ENCODE peak calls at places on chromosomes 7 and 10, in five cellular contexts. One of them, this sample, is unnamed.

GRCh38 chr7:129553861-129554530 is 51.7 kb downstream of the SMKR1 start:
- DNase-seq in brain microvascular endothelial cell: peak; percentile 12
- DNase-seq in mesenchymal stem cell: no peak
- DNase-seq in small intestine: no peak
- DNase-seq in heart right ventricle: no peak
- DNase-seq in this sample: peak; percentile 6

GRCh38 chr10:96612052-96612830 is 25.4 kb upstream of the TM9SF3 start:
- DNase-seq in small intestine: peak; percentile 94
- DNase-seq in mesenchymal stem cell: no peak
- DNase-seq in heart right ventricle: no peak
- DNase-seq in brain microvascular endothelial cell: no peak
- DNase-seq in this sample: no peak

GRCh38 chr10:96548589-96548988 is 34.9 kb upstream of the TLL2 start:
- DNase-seq in heart right ventricle: peak; percentile 48
- DNase-seq in mesenchymal stem cell: no peak
- DNase-seq in small intestine: no peak
- DNase-seq in brain microvascular endothelial cell: no peak
- DNase-seq in this sample: no peak

GRCh38 chr7:100801833-100802568 is 25.3 kb downstream of the EPHB4 start:
- DNase-seq in mesenchymal stem cell: peak; percentile 81
- DNase-seq in heart right ventricle: no peak
- DNase-seq in small intestine: peak; percentile 78
- DNase-seq in brain microvascular endothelial cell: peak; percentile 26
- DNase-seq in this sample: no peak

GRCh38 chr7:155741805-155742204 is 70.5 kb downstream of the SHH start:
- DNase-seq in brain microvascular endothelial cell: no peak
- DNase-seq in small intestine: no peak
- DNase-seq in mesenchymal stem cell: no peak
- DNase-seq in heart right ventricle: no peak
- DNase-seq in this sample: no peak

GRCh38 chr7:129741743-129742213 is 130.3 kb downstream of the NRF1 start:
- DNase-seq in mesenchymal stem cell: no peak
- DNase-seq in brain microvascular endothelial cell: no peak
- DNase-seq in small intestine: no peak
- DNase-seq in heart right ventricle: no peak
- DNase-seq in this sample: no peak

GRCh38 chr7:30231271-30231670 is 53.1 kb upstream of the ZNRF2 start:
- DNase-seq in heart right ventricle: no peak
- DNase-seq in small intestine: no peak
- DNase-seq in brain microvascular endothelial cell: no peak
- DNase-seq in mesenchymal stem cell: no peak
- DNase-seq in this sample: no peak

GRCh38 chr7:151503902-151504714 is 15.6 kb downstream of the RHEB start:
- DNase-seq in brain microvascular endothelial cell: peak; percentile 61
- DNase-seq in heart right ventricle: no peak
- DNase-seq in mesenchymal stem cell: peak; percentile 96
- DNase-seq in small intestine: no peak
- DNase-seq in this sample: no peak

GRCh38 chr7:134599371-134599770 is 47.3 kb upstream of the BPGM start:
- DNase-seq in heart right ventricle: peak; percentile 17
- DNase-seq in brain microvascular endothelial cell: peak; percentile 12
- DNase-seq in mesenchymal stem cell: no peak
- DNase-seq in small intestine: no peak
- DNase-seq in this sample: no peak

GRCh38 chr7:2417981-2418481 is 14.6 kb downstream of the CHST12 start:
- DNase-seq in heart right ventricle: no peak
- DNase-seq in mesenchymal stem cell: no peak
- DNase-seq in small intestine: no peak
- DNase-seq in brain microvascular endothelial cell: peak; percentile 6
- DNase-seq in this sample: no peak

GRCh38 chr7:50649259-50649885 is 84.2 kb upstream of the DDC start:
- DNase-seq in heart right ventricle: no peak
- DNase-seq in small intestine: no peak
- DNase-seq in mesenchymal stem cell: no peak
- DNase-seq in brain microvascular endothelial cell: no peak
- DNase-seq in this sample: no peak

GRCh38 chr7:101804642-101805401 is 12.6 kb upstream of the CUX1 start:
- DNase-seq in mesenchymal stem cell: no peak
- DNase-seq in small intestine: peak; percentile 55
- DNase-seq in brain microvascular endothelial cell: no peak
- DNase-seq in heart right ventricle: no peak
- DNase-seq in this sample: no peak

GRCh38 chr7:97145068-97145467 is 27.6 kb downstream of the SDHAF3 start:
- DNase-seq in heart right ventricle: no peak
- DNase-seq in mesenchymal stem cell: peak; percentile 56
- DNase-seq in small intestine: peak; percentile 42
- DNase-seq in brain microvascular endothelial cell: no peak
- DNase-seq in this sample: peak; percentile 18

GRCh38 chr7:106070567-106071254 is 41.4 kb downstream of the SYPL1 start:
- DNase-seq in small intestine: no peak
- DNase-seq in brain microvascular endothelial cell: no peak
- DNase-seq in heart right ventricle: no peak
- DNase-seq in mesenchymal stem cell: no peak
- DNase-seq in this sample: no peak

GRCh38 chr7:127819975-127820778 is 168.2 kb downstream of the SND1 start:
- DNase-seq in mesenchymal stem cell: peak; percentile 79
- DNase-seq in brain microvascular endothelial cell: peak; percentile 38
- DNase-seq in heart right ventricle: no peak
- DNase-seq in small intestine: peak; percentile 61
- DNase-seq in this sample: no peak

GRCh38 chr7:45455662-45456061 is 118.5 kb upstream of the ADCY1 start:
- DNase-seq in mesenchymal stem cell: no peak
- DNase-seq in brain microvascular endothelial cell: no peak
- DNase-seq in heart right ventricle: no peak
- DNase-seq in small intestine: no peak
- DNase-seq in this sample: no peak

GRCh38 chr7:27172823-27173411 is 1.2 kb downstream of the HOXA10 start:
- DNase-seq in mesenchymal stem cell: peak; percentile 60
- DNase-seq in small intestine: no peak
- DNase-seq in brain microvascular endothelial cell: no peak
- DNase-seq in heart right ventricle: no peak
- DNase-seq in this sample: no peak

GRCh38 chr10:25363638-25364037 is 188.8 kb downstream of the GPR158 start:
- DNase-seq in mesenchymal stem cell: no peak
- DNase-seq in heart right ventricle: no peak
- DNase-seq in brain microvascular endothelial cell: no peak
- DNase-seq in small intestine: no peak
- DNase-seq in this sample: no peak

GRCh38 chr10:34017281-34017680 is 682.8 kb upstream of the NRP1 start:
- DNase-seq in small intestine: no peak
- DNase-seq in brain microvascular endothelial cell: no peak
- DNase-seq in heart right ventricle: no peak
- DNase-seq in mesenchymal stem cell: no peak
- DNase-seq in this sample: no peak

GRCh38 chr7:78326189-78326588 is 527.6 kb downstream of the PHTF2 start:
- DNase-seq in mesenchymal stem cell: peak; percentile 5
- DNase-seq in brain microvascular endothelial cell: peak; percentile 5
- DNase-seq in heart right ventricle: no peak
- DNase-seq in small intestine: no peak
- DNase-seq in this sample: no peak

GRCh38 chr7:106095634-106096033 is 16.5 kb downstream of the SYPL1 start:
- DNase-seq in small intestine: no peak
- DNase-seq in heart right ventricle: no peak
- DNase-seq in mesenchymal stem cell: no peak
- DNase-seq in brain microvascular endothelial cell: no peak
- DNase-seq in this sample: no peak

GRCh38 chr7:78215199-78215598 is 416.6 kb downstream of the PHTF2 start:
- DNase-seq in brain microvascular endothelial cell: no peak
- DNase-seq in small intestine: no peak
- DNase-seq in heart right ventricle: no peak
- DNase-seq in mesenchymal stem cell: no peak
- DNase-seq in this sample: no peak

GRCh38 chr7:9250876-9251275 is 817.5 kb downstream of the NXPH1 start:
- DNase-seq in mesenchymal stem cell: no peak
- DNase-seq in brain microvascular endothelial cell: no peak
- DNase-seq in small intestine: no peak
- DNase-seq in heart right ventricle: no peak
- DNase-seq in this sample: no peak

GRCh38 chr10:69961168-69961863 is 91.3 kb upstream of the MACROH2A2 start:
- DNase-seq in mesenchymal stem cell: peak; percentile 9
- DNase-seq in heart right ventricle: no peak
- DNase-seq in small intestine: no peak
- DNase-seq in brain microvascular endothelial cell: peak; percentile 21
- DNase-seq in this sample: no peak

GRCh38 chr10:127990846-127991542 is 84.1 kb downstream of the PTPRE start:
- DNase-seq in small intestine: no peak
- DNase-seq in heart right ventricle: no peak
- DNase-seq in brain microvascular endothelial cell: peak; percentile 94
- DNase-seq in mesenchymal stem cell: peak; percentile 90
- DNase-seq in this sample: no peak
- H3K27ac ChIP-seq in small intestine: peak overlapping the region; percentile 70
- H3K27ac ChIP-seq in heart right ventricle: peak overlapping the region; percentile 88
- H3K27ac ChIP-seq in brain microvascular endothelial cell: peak overlapping the region; percentile 99
- H3K27ac ChIP-seq in mesenchymal stem cell: peak overlapping the region; percentile 99
- H3K27ac ChIP-seq in this sample: no peak overlapping the region

DNA sequence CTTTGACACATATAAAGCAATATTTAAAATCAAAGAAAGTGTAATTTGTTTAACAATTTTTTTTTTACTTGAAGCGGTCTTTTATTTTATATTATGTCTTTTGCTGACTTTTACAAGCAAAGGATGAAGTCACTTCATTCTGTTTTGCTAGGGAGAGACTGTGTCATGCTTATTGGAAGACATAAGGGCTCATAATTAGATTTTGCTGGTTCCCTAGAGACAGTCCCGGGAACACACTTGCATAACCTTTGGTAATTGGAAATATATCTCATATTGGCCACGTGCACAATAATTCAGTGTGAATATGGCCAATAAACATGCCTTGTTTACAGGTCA is 448 bp upstream of the NET1 start:
- DNase-seq in heart right ventricle: no peak
- DNase-seq in mesenchymal stem cell: no peak
- DNase-seq in brain microvascular endothelial cell: no peak
- DNase-seq in small intestine: no peak
- DNase-seq in this sample: no peak
- H3K4me3 ChIP-seq in heart right ventricle: peak overlapping the region; percentile 75
- H3K4me3 ChIP-seq in mesenchymal stem cell: no peak overlapping the region
- H3K4me3 ChIP-seq in brain microvascular endothelial cell: peak overlapping the region; percentile 70
- H3K4me3 ChIP-seq in small intestine: no peak overlapping the region
- H3K4me3 ChIP-seq in this sample: peak overlapping the region; percentile 75

GRCh38 chr10:79143879-79144278 is 75.1 kb downstream of the ZMIZ1 start:
- DNase-seq in heart right ventricle: no peak
- DNase-seq in mesenchymal stem cell: no peak
- DNase-seq in brain microvascular endothelial cell: no peak
- DNase-seq in small intestine: no peak
- DNase-seq in this sample: no peak

GRCh38 chr10:79145517-79146470 is 77.0 kb downstream of the ZMIZ1 start:
- DNase-seq in heart right ventricle: no peak
- DNase-seq in mesenchymal stem cell: no peak
- DNase-seq in small intestine: no peak
- DNase-seq in brain microvascular endothelial cell: no peak
- DNase-seq in this sample: no peak

GRCh38 chr10:79146611-79147130 is 77.9 kb downstream of the ZMIZ1 start:
- DNase-seq in mesenchymal stem cell: peak; percentile 51
- DNase-seq in heart right ventricle: peak; percentile 73
- DNase-seq in small intestine: no peak
- DNase-seq in brain microvascular endothelial cell: no peak
- DNase-seq in this sample: no peak

GRCh38 chr10:79144341-79145173 is 75.8 kb downstream of the ZMIZ1 start:
- DNase-seq in mesenchymal stem cell: peak; percentile 51
- DNase-seq in small intestine: no peak
- DNase-seq in brain microvascular endothelial cell: no peak
- DNase-seq in heart right ventricle: no peak
- DNase-seq in this sample: no peak

DNA sequence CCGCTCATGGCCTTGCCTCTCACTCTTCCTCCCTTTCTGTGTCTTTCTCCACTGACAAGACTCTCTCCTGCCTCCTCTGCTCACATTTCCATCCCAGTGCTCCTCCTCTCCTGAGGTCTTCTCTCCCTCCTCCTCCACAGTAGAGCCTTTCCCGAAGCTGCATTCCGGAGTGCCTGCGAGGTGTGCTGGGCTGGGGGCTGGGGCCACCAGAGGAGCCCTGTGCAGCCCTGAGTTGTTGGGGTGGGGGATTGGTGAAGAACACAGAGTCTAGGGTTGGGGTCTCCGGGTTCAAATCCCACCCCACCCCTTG is 76.4 kb downstream of the ZMIZ1 start:
- DNase-seq in mesenchymal stem cell: no peak
- DNase-seq in brain microvascular endothelial cell: no peak
- DNase-seq in heart right ventricle: no peak
- DNase-seq in small intestine: no peak
- DNase-seq in this sample: no peak
- H3K27ac ChIP-seq in mesenchymal stem cell: peak overlapping the region; percentile 3
- H3K27ac ChIP-seq in brain microvascular endothelial cell: no peak overlapping the region
- H3K27ac ChIP-seq in heart right ventricle: peak overlapping the region; percentile 95
- H3K27ac ChIP-seq in small intestine: no peak overlapping the region
- H3K27ac ChIP-seq in this sample: no peak overlapping the region

GRCh38 chr10:22631646-22632278 is 82.6 kb downstream of the PIP4K2A start:
- DNase-seq in brain microvascular endothelial cell: peak; percentile 82
- DNase-seq in small intestine: no peak
- DNase-seq in mesenchymal stem cell: peak; percentile 84
- DNase-seq in heart right ventricle: no peak
- DNase-seq in this sample: no peak

GRCh38 chr10:22631185-22631584 is 83.2 kb downstream of the PIP4K2A start:
- DNase-seq in brain microvascular endothelial cell: no peak
- DNase-seq in mesenchymal stem cell: no peak
- DNase-seq in small intestine: no peak
- DNase-seq in heart right ventricle: no peak
- DNase-seq in this sample: no peak

GRCh38 chr10:22629126-22629525 is 85.3 kb downstream of the PIP4K2A start:
- DNase-seq in brain microvascular endothelial cell: no peak
- DNase-seq in heart right ventricle: no peak
- DNase-seq in mesenchymal stem cell: no peak
- DNase-seq in small intestine: no peak
- DNase-seq in this sample: no peak

GRCh38 chr10:22629843-22630228 is 84.5 kb downstream of the PIP4K2A start:
- DNase-seq in small intestine: no peak
- DNase-seq in mesenchymal stem cell: peak; percentile 18
- DNase-seq in brain microvascular endothelial cell: no peak
- DNase-seq in heart right ventricle: no peak
- DNase-seq in this sample: no peak

DNA sequence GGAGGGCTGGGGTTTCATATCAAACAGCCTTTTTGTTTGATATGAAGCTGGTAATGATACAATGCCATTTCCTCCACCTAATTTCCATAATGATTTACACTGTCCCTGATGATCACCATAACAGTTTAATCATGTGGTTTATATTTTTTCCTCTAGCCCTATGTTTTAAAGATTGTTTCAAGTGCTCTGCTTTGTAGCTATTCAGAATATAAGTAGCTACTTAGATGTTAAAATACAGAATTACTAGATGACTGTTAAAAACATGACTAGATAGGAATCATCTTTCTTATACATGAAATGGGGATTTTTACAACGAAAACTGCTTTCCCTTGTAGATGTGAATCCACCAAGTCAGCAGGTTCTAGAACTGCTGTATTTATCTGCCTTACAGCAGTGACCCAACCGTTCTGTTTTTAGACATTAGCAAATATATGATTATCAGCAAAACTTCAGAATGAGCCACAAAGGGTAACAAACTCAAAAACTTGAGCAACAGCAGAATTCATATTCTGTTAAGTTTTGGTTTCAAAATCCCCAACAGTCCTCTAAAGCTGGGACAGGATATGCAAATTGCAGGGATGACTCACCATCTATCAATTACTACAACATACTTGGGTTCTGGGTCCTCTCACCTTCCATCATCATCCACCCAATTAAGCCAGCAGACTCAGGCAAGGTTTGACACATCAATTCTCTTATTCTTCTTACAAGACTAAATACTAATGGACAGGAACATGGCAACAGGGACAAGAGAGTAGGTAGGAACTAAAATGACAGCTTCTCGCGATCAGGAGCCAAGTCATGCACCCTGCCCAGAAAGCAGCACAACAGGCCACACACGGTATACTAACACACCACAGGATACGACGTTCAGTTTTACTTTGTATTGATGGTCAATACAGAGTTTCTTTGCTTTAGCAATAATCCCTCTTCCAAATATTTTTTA is 83.9 kb downstream of the PIP4K2A start:
- DNase-seq in mesenchymal stem cell: peak; percentile 87
- DNase-seq in heart right ventricle: no peak
- DNase-seq in brain microvascular endothelial cell: peak; percentile 26
- DNase-seq in small intestine: peak; percentile 54
- DNase-seq in this sample: no peak
- H3K4me3 ChIP-seq in mesenchymal stem cell: no peak overlapping the region
- H3K4me3 ChIP-seq in heart right ventricle: no peak overlapping the region
- H3K4me3 ChIP-seq in brain microvascular endothelial cell: no peak overlapping the region
- H3K4me3 ChIP-seq in small intestine: no peak overlapping the region
- H3K4me3 ChIP-seq in this sample: no peak overlapping the region

This sample was measured in SK-N-MC.